ENCODE peak calls at places on chromosomes 2 and 18, in five cellular contexts. One of them, this sample, is unnamed.

GRCh38 chr2:28683100-28683706 is 68.4 kb upstream of the PPP1CB start:
- DNase-seq in ovary: peak; percentile 69
- DNase-seq in right lobe of liver: peak; percentile 74
- DNase-seq in HL-60: no peak
- DNase-seq in amniotic stem cell: no peak
- DNase-seq in this sample: peak; percentile 92

GRCh38 chr18:63452273-63452672 is 24.5 kb upstream of the SERPINB5 start:
- DNase-seq in ovary: no peak
- DNase-seq in right lobe of liver: no peak
- DNase-seq in HL-60: no peak
- DNase-seq in amniotic stem cell: no peak
- DNase-seq in this sample: no peak

GRCh38 chr2:54879037-54879436 is 155.6 kb downstream of the EML6 start:
- DNase-seq in ovary: no peak
- DNase-seq in right lobe of liver: no peak
- DNase-seq in HL-60: no peak
- DNase-seq in amniotic stem cell: no peak
- DNase-seq in this sample: no peak

GRCh38 chr2:43758738-43759137 is 15.1 kb upstream of the DYNC2LI1 start:
- DNase-seq in ovary: no peak
- DNase-seq in right lobe of liver: no peak
- DNase-seq in HL-60: no peak
- DNase-seq in amniotic stem cell: no peak
- DNase-seq in this sample: no peak

GRCh38 chr2:112664689-112665088 is 18.9 kb downstream of the SLC20A1 start:
- DNase-seq in ovary: no peak
- DNase-seq in right lobe of liver: no peak
- DNase-seq in HL-60: no peak
- DNase-seq in amniotic stem cell: no peak
- DNase-seq in this sample: no peak

GRCh38 chr2:160353166-160353565 is 140.4 kb downstream of the RBMS1 start:
- DNase-seq in ovary: no peak
- DNase-seq in right lobe of liver: no peak
- DNase-seq in HL-60: no peak
- DNase-seq in amniotic stem cell: no peak
- DNase-seq in this sample: no peak

GRCh38 chr2:85353876-85354285 is 447 bp downstream of the RETSAT start:
- DNase-seq in ovary: peak; percentile 62
- DNase-seq in right lobe of liver: peak; percentile 69
- DNase-seq in HL-60: no peak
- DNase-seq in amniotic stem cell: no peak
- DNase-seq in this sample: no peak

GRCh38 chr2:52264488-52264887 is 1232.6 kb upstream of the NRXN1 start:
- DNase-seq in ovary: no peak
- DNase-seq in right lobe of liver: no peak
- DNase-seq in HL-60: no peak
- DNase-seq in amniotic stem cell: no peak
- DNase-seq in this sample: no peak

GRCh38 chr2:66579494-66579893 is 144.6 kb downstream of the MEIS1 start:
- DNase-seq in ovary: no peak
- DNase-seq in right lobe of liver: no peak
- DNase-seq in HL-60: no peak
- DNase-seq in amniotic stem cell: no peak
- DNase-seq in this sample: no peak

GRCh38 chr2:28423856-28424605 is 31.4 kb downstream of the FOSL2 start:
- DNase-seq in ovary: no peak
- DNase-seq in right lobe of liver: no peak
- DNase-seq in HL-60: no peak
- DNase-seq in amniotic stem cell: no peak
- DNase-seq in this sample: peak; percentile 19